ENCODE peak calls at places on chromosomes 11 and 22, in seven cellular contexts. H is neural progenitor cell, C is kidney, R is colonic mucosa, G is PC-3, F is IMR-90, Q is fibroblast of lung. M is an unnamed sample. For H3K4me1, the result is how much of the 10 kb centered on the place peaks cover.

GRCh38 chr11:76228122-76229000 is 22.1 kb upstream of the WNT11 start:
- DNase-seq in H (no peak), C (peak), R (no peak), G (no peak), F (no peak), Q (no peak), M (no peak)

GRCh38 chr11:31387379-31387778 is 17.7 kb downstream of the DNAJC24 start:
- DNase-seq in H (no peak), C (no peak), R (no peak), G (no peak), F (peak), Q (no peak), M (no peak)

GRCh38 chr11:46296520-46297448 is 19.3 kb downstream of the CREB3L1 start:
- DNase-seq in H (peak), C (peak), R (no peak), G (peak), F (peak), Q (peak), M (peak)

GRCh38 chr11:71209656-71210055 is 42.7 kb downstream of the SHANK2 start:
- DNase-seq in H (no peak), C (no peak), R (no peak), G (no peak), F (no peak), Q (no peak), M (no peak)

GRCh38 chr11:113006916-113007445 is 45.8 kb downstream of the NCAM1 start:
- DNase-seq in H (peak), C (no peak), R (no peak), G (no peak), F (no peak), Q (no peak), M (no peak)

GRCh38 chr11:117419915-117420485 is 92.3 kb downstream of the CEP164 start:
- DNase-seq in H (no peak), C (peak), R (no peak), G (no peak), F (no peak), Q (no peak), M (peak)

GRCh38 chr11:8787372-8787771 is 104.8 kb downstream of the RPL27A start:
- DNase-seq in H (no peak), C (no peak), R (no peak), G (no peak), F (peak), Q (no peak), M (peak)

GRCh38 chr22:49331223-49331815 is 496.4 kb downstream of the BRD1 start:
- DNase-seq in H (no peak), C (peak), R (no peak), G (no peak), F (no peak), Q (no peak), M (peak)

GRCh38 chr11:84824624-84825023 is 802.5 kb downstream of the DLG2 start:
- DNase-seq in H (no peak), C (no peak), R (no peak), G (no peak), F (no peak), Q (no peak), M (no peak)

GRCh38 chr11:46890665-46891064 is 27.7 kb downstream of the LRP4 start:
- DNase-seq in H (no peak), C (no peak), R (no peak), G (peak), F (peak), Q (no peak), M (no peak)

GRCh38 chr11:101341578-101341977 is 212.0 kb upstream of the PGR start:
- DNase-seq in H (no peak), C (no peak), R (no peak), G (no peak), F (no peak), Q (no peak), M (no peak)

GRCh38 chr11:124643605-124644425 is 21.2 kb downstream of the TBRG1 start:
- DNase-seq in H (no peak), C (no peak), R (no peak), G (no peak), F (peak), Q (peak), M (no peak)

GRCh38 chr22:36419912-36420882 is 32.4 kb upstream of the MYH9 start:
- DNase-seq in H (no peak), C (no peak), R (no peak), G (no peak), F (no peak), Q (no peak), M (no peak)

GRCh38 chr11:114773541-114774338 is 95.4 kb downstream of the NXPE2 start:
- DNase-seq in H (peak), C (no peak), R (no peak), G (no peak), F (no peak), Q (no peak), M (peak)

GRCh38 chr11:119483881-119484371 is 61.0 kb upstream of the THY1 start:
- DNase-seq in H (no peak), C (no peak), R (no peak), G (no peak), F (no peak), Q (no peak), M (peak)

GRCh38 chr22:48760481-48761238 is 1067.0 kb downstream of the BRD1 start:
- DNase-seq in H (no peak), C (no peak), R (peak), G (no peak), F (no peak), Q (no peak), M (peak)

GRCh38 chr11:33256031-33256807 is 962 bp upstream of the HIPK3 start:
- DNase-seq in H (peak), C (no peak), R (no peak), G (no peak), F (no peak), Q (no peak), M (no peak)

GRCh38 chr11:128961645-128962044 is 19.0 kb upstream of the TP53AIP1 start:
- DNase-seq in H (no peak), C (no peak), R (no peak), G (no peak), F (no peak), Q (no peak), M (no peak)

GRCh38 chr22:33539902-33540751 is 380.1 kb downstream of the LARGE1 start:
- DNase-seq in H (no peak), C (peak), R (peak), G (peak), F (peak), Q (peak), M (no peak)

GRCh38 chr11:117239295-117239694 is 6.8 kb downstream of the RNF214 start:
- DNase-seq in H (no peak), C (no peak), R (no peak), G (peak), F (peak), Q (peak), M (no peak)

GRCh38 chr22:19548964-19549363 is 24.8 kb upstream of the CLDN5 start:
- DNase-seq in H (no peak), C (no peak), R (no peak), G (no peak), F (no peak), Q (no peak), M (no peak)

GRCh38 chr11:46246514-46246913 is 30.9 kb upstream of the CREB3L1 start:
- DNase-seq in H (no peak), C (no peak), R (no peak), G (no peak), F (peak), Q (peak), M (no peak)

GRCh38 chr11:69101100-69101791 is 52.5 kb downstream of the TPCN2 start:
- DNase-seq in H (peak), C (peak), R (peak), G (peak), F (peak), Q (peak), M (peak)

GRCh38 chr22:48335442-48336139 is 1492.1 kb downstream of the BRD1 start:
- DNase-seq in H (no peak), C (peak), R (no peak), G (no peak), F (no peak), Q (no peak), M (peak)

GRCh38 chr11:117201906-117202305 is 2.7 kb downstream of the TAGLN start:
- DNase-seq in H (no peak), C (no peak), R (no peak), G (no peak), F (no peak), Q (no peak), M (no peak)

DNA sequence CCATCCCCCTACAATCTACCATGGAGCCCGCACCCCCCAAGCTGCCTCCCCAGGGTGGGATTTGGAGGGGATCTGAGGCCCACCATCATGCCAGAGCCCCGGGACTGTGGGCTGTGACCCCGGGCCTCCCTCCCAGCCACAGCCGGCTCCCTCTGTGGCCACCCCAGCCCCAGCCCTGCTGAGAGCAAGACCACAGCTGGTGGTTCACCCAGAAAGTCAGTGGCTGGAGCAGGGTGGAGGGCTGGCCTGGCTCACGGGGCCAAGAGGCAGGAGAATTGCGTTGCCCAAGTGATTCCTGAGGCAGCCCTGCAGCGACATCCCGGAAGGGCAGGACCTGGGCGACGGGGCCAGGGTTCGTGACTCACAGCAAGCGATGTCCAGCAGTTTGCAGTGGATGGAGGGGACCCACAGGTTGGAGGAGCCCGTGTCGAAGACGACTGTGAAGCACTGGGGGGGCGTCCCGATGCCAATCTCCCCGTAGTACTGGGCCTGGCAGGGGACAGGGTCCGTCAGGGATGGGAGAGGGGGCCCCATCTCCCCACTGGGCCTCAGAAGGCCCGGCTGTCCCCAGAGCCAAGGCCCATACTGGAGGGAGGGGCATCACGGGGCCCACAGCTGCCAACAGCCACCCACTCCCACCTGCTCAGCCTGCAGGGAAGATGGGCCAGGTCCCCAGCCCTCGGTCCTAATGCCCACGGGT is 4.4 kb downstream of the CTSD start:
- DNase-seq in H (no peak), C (peak), R (no peak), G (no peak), F (no peak), Q (no peak), M (no peak)
- H3K4me1 ChIP-seq in H (under half), C (under half), R (under half), G (under half), F (under half), Q (under half), M (under half)

DNA sequence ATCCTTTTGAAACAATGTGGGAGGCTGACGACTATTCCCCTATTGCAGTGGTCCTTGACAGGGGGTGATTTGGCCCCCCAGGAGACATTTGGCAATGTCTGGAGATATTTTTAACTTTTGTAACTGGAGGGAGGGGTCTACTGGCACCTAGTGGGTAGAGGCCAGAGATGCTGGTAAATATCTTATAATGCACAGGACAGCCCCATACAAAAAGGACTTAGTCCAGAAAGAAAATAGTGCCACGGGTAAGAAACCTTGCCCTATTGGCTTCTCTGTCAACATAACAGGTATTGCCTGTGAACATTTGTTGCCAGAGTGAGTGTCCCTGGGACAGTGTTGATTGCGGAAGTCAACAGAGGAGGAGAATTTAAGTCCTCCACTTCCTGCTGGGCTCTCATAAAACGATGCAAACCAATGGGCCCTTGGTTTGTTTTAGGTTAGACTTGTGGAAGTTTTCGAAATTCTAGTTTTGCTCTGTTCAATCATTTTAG is 101.6 kb downstream of the MAML2 start:
- DNase-seq in H (no peak), C (no peak), R (peak), G (no peak), F (no peak), Q (no peak), M (peak)
- TF ChIP-seq CTCF in H (peak), C (no peak), R (no peak), G (peak), F (peak), Q (no peak), M (peak)

DNA sequence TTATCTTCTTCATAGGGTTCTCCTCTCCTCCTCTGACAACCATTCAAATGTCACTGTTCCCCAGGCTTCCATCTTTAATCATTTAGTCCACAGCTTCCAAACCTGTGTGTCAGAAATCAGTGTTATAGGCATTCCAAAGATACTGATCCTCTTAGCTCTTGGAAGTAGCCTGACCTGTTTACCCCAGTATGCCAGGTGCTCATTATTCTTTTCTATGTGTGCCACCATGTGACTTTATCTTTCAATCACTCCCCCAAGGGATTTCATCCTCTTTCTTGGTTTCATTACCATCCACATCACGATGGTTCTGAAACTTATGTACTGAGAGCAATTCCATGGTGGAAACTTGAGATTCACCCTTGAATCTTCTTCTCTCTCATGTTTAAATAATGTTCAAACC is 7.6 kb downstream of the POU2AF2 start:
- DNase-seq in H (no peak), C (no peak), R (no peak), G (no peak), F (no peak), Q (no peak), M (no peak)
- H3K9ac ChIP-seq in H (no peak), C (no peak), R (no peak), G (no peak), F (no peak), Q (no peak), M (no peak)

GRCh38 chr22:39146256-39147101 is 6.0 kb downstream of the CBX7 start:
- DNase-seq in H (no peak), C (no peak), R (no peak), G (no peak), F (no peak), Q (no peak), M (peak)
- H3K4me1 ChIP-seq in H (under half), C (under half), R (under half), G (under half), F (under half), Q (under half), M (under half)

GRCh38 chr11:66288866-66289547 is at the start of gene YIF1A:
- DNase-seq in H (peak), C (peak), R (peak), G (peak), F (peak), Q (peak), M (peak)
- TF ChIP-seq CTCF in H (peak), C (no peak), R (no peak), G (no peak), F (no peak), Q (no peak), M (peak)

DNA sequence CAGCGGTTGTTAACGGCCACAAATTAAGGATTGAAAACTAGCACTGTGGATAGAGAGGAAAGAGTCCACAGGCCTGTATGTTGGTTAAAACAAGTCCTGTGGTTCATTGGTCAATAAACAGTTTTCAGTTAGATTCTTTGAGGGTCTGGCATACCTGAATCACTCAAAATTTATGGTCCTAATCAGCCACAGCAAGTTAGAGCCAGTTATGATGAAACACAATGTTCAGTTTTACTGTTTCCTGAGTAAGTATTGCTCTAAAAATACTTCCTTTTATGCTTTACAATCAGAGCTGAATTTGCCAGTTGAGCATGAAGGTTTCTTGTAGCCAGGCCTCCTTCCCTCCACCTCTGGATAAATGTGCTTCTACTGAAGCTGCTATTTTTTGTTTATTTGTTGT is 12.9 kb upstream of the CAT start:
- DNase-seq in H (no peak), C (no peak), R (no peak), G (peak), F (no peak), Q (no peak), M (no peak)
- H3K9ac ChIP-seq in H (no peak), C (no peak), R (no peak), G (no peak), F (no peak), Q (no peak), M (no peak)

GRCh38 chr22:17692841-17693240 is 54.3 kb downstream of the BCL2L13 start:
- DNase-seq in H (no peak), C (no peak), R (no peak), G (no peak), F (no peak), Q (no peak), M (no peak)

GRCh38 chr22:17698948-17699347 is 60.4 kb downstream of the BCL2L13 start:
- DNase-seq in H (no peak), C (no peak), R (no peak), G (no peak), F (no peak), Q (no peak), M (no peak)

GRCh38 chr22:17694752-17695151 is 56.2 kb downstream of the BCL2L13 start:
- DNase-seq in H (no peak), C (no peak), R (no peak), G (no peak), F (no peak), Q (no peak), M (no peak)

GRCh38 chr22:17694193-17694592 is 55.6 kb downstream of the BCL2L13 start:
- DNase-seq in H (no peak), C (no peak), R (no peak), G (no peak), F (no peak), Q (no peak), M (no peak)

DNA sequence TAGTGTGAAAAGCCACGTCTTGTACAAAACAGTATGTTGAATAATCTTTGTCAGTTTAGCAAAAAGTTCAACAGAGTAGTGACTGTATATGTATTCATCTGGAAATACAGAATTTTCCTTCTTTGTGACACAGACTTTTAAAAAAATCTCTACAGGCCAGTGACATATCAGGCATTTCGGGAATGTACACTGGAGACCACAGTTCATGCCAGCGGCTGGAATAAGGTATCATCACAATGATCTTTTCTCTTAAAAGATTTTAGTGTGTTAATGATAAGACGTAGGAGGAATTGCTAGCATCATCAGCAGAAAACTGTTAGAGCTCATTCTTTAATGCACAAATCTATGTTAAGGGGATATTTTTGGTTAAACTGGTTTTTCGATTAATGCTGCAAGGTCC is 57.4 kb downstream of the BCL2L13 start:
- DNase-seq in H (no peak), C (no peak), R (no peak), G (no peak), F (no peak), Q (no peak), M (no peak)
- H3K4me1 ChIP-seq in H (under half), C (under half), R (under half), G (under half), F (under half), Q (under half), M (under half)

GRCh38 chr11:1766719-1767398 is 3.1 kb upstream of the CTSD start:
- DNase-seq in H (no peak), C (peak), R (no peak), G (no peak), F (no peak), Q (no peak), M (no peak)

GRCh38 chr11:1768141-1768469 is 4.4 kb upstream of the CTSD start:
- DNase-seq in H (no peak), C (no peak), R (no peak), G (no peak), F (no peak), Q (no peak), M (no peak)

GRCh38 chr11:1767399-1768140 is 3.8 kb upstream of the CTSD start:
- DNase-seq in H (no peak), C (peak), R (no peak), G (no peak), F (no peak), Q (no peak), M (no peak)

GRCh38 chr11:1763796-1764661 is at the start of gene CTSD:
- DNase-seq in H (peak), C (peak), R (peak), G (peak), F (peak), Q (peak), M (peak)

GRCh38 chr11:1765871-1766718 is 2.4 kb upstream of the CTSD start:
- DNase-seq in H (peak), C (peak), R (no peak), G (no peak), F (no peak), Q (no peak), M (peak)
- TF ChIP-seq CTCF in H (peak), C (no peak), R (no peak), G (peak), F (peak), Q (no peak), M (peak)